ENCODE peak calls at places on chromosomes 13 and 19, in eight cellular contexts. C, E, P, T, B, Z, Q and A are unnamed samples.

GRCh38 chr13:61795580-61795979 is 379.9 kb upstream of the PCDH20 start:
- DNase-seq in C (no peak), E (no peak), P (no peak), T (no peak), B (no peak), Z (no peak), Q (no peak), A (no peak)

GRCh38 chr13:31328549-31329229 is 128.9 kb downstream of the B3GLCT start:
- DNase-seq in C (no peak), E (no peak), P (no peak), T (no peak), B (no peak), Z (no peak), Q (no peak), A (peak; percentile 14)

GRCh38 chr13:36357692-36358091 is 11.5 kb upstream of the SPART start:
- DNase-seq in C (no peak), E (no peak), P (no peak), T (no peak), B (no peak), Z (no peak), Q (no peak), A (no peak)

GRCh38 chr19:16654151-16654550 is 5.8 kb downstream of the SMIM7 start:
- DNase-seq in C (no peak), E (no peak), P (no peak), T (no peak), B (no peak), Z (no peak), Q (no peak), A (no peak)

GRCh38 chr13:41199526-41199925 is 5.2 kb upstream of the KBTBD7 start:
- DNase-seq in C (no peak), E (no peak), P (no peak), T (no peak), B (no peak), Z (no peak), Q (no peak), A (no peak)

GRCh38 chr19:676007-676342 is 217 bp upstream of the FSTL3 start:
- DNase-seq in C (no peak), E (no peak), P (no peak), T (no peak), B (no peak), Z (no peak), Q (no peak), A (no peak)

GRCh38 chr13:33353646-33354045 is 68.1 kb upstream of the STARD13 start:
- DNase-seq in C (no peak), E (no peak), P (no peak), T (no peak), B (no peak), Z (no peak), Q (no peak), A (no peak)

GRCh38 chr19:33344210-33344609 is 29.3 kb upstream of the CEBPG start:
- DNase-seq in C (no peak), E (no peak), P (no peak), T (no peak), B (no peak), Z (no peak), Q (no peak), A (no peak)

GRCh38 chr19:54325194-54325621 is 12.2 kb upstream of the LILRA5 start:
- DNase-seq in C (no peak), E (no peak), P (peak; percentile 43), T (no peak), B (peak; percentile 52), Z (peak; percentile 47), Q (no peak), A (peak; percentile 8)

GRCh38 chr13:101190976-101191375 is 225.3 kb downstream of the NALCN start:
- DNase-seq in C (no peak), E (no peak), P (no peak), T (no peak), B (no peak), Z (no peak), Q (no peak), A (no peak)